ENCODE peak calls at places on chromosome 21, in six cellular contexts. V is cerebellar cortex, Y is RWPE1, C is NCI-H1092, S is HS-5, U is anterior cingulate cortex. I is an unnamed sample.

GRCh38 chr21:41507521-41508414 is at the start of gene TMPRSS2:
- DNase-seq in S (no peak), C (no peak), V (no peak), Y (no peak), U (no peak), I (no peak)

GRCh38 chr21:34890724-34891609 is 158.1 kb downstream of the RUNX1 start:
- DNase-seq in S (no peak), V (no peak), Y (no peak), U (no peak), C (no peak), I (no peak)

GRCh38 chr21:26453258-26453657 is 119.8 kb downstream of the CYYR1 start:
- DNase-seq in U (no peak), C (no peak), Y (no peak), S (no peak), V (no peak), I (no peak)

GRCh38 chr21:36695283-36695634 is 3.7 kb upstream of the SIM2 start:
- DNase-seq in V (no peak), Y (no peak), U (no peak), S (no peak), C (no peak), I (no peak)

GRCh38 chr21:45347048-45347711 is 57.8 kb upstream of the COL18A1 start:
- DNase-seq in U (no peak), Y (no peak), C (no peak), S (no peak), V (no peak), I (no peak)

GRCh38 chr21:38985423-38986378 is 180.0 kb downstream of the ETS2 start:
- DNase-seq in Y (peak), V (no peak), U (no peak), C (peak), S (peak), I (peak)

GRCh38 chr21:45250914-45251634 is 36.6 kb downstream of the POFUT2 start:
- DNase-seq in V (no peak), S (no peak), U (no peak), C (no peak), Y (no peak), I (no peak)

GRCh38 chr21:38263493-38263892 is 6.7 kb downstream of the KCNJ15 start:
- DNase-seq in S (no peak), Y (no peak), U (no peak), C (no peak), V (no peak), I (no peak)

GRCh38 chr21:45364464-45365185 is 40.3 kb upstream of the COL18A1 start:
- DNase-seq in V (no peak), Y (no peak), U (no peak), S (no peak), C (no peak), I (no peak)

GRCh38 chr21:41428847-41429246 is 2.8 kb downstream of the MX1 start:
- DNase-seq in Y (no peak), C (no peak), U (no peak), V (no peak), S (no peak), I (no peak)

GRCh38 chr21:33752260-33752659 is 110.0 kb downstream of the ITSN1 start:
- DNase-seq in Y (no peak), C (no peak), V (no peak), U (no peak), S (no peak), I (no peak)

GRCh38 chr21:34223376-34223775 is 140.4 kb upstream of the KCNE2 start:
- DNase-seq in U (no peak), S (no peak), C (no peak), V (no peak), Y (no peak), I (no peak)

GRCh38 chr21:37060296-37060695 is 12.6 kb downstream of the PIGP start:
- DNase-seq in V (no peak), S (peak), U (no peak), C (peak), Y (peak), I (peak)

GRCh38 chr21:34074283-34075098 is 1.1 kb downstream of the MRPS6 start:
- DNase-seq in C (no peak), S (no peak), U (no peak), V (peak), Y (peak), I (no peak)

GRCh38 chr21:32624726-32625125 is 12.5 kb upstream of the CFAP298 start:
- DNase-seq in V (no peak), S (peak), U (no peak), C (no peak), Y (peak), I (no peak)

GRCh38 chr21:41241341-41241740 is 73.4 kb downstream of the BACE2 start:
- DNase-seq in Y (no peak), S (no peak), C (no peak), V (no peak), U (peak), I (no peak)

GRCh38 chr21:31132574-31133242 is 94.4 kb upstream of the KRTAP19-8 start:
- DNase-seq in C (no peak), V (no peak), S (no peak), Y (no peak), U (no peak), I (no peak)

GRCh38 chr21:40556442-40556968 is 290.5 kb downstream of the DSCAM start:
- DNase-seq in V (no peak), Y (no peak), U (no peak), S (no peak), C (no peak), I (no peak)

GRCh38 chr21:31670065-31670464 is 10.6 kb downstream of the SOD1 start:
- DNase-seq in V (no peak), Y (no peak), U (no peak), S (no peak), C (no peak), I (no peak)

GRCh38 chr21:45078877-45079281 is 4.5 kb downstream of the ADARB1 start:
- DNase-seq in V (no peak), U (no peak), Y (no peak), S (peak), C (no peak), I (peak)

GRCh38 chr21:42190492-42190875 is 28.5 kb upstream of the ABCG1 start:
- DNase-seq in U (peak), C (no peak), V (no peak), S (no peak), Y (no peak), I (no peak)

GRCh38 chr21:26840912-26841311 is 4.3 kb downstream of the ADAMTS1 start:
- DNase-seq in S (no peak), Y (no peak), V (no peak), U (no peak), C (no peak), I (peak)

GRCh38 chr21:43208561-43209332 is 39.9 kb downstream of the CRYAA start:
- DNase-seq in U (no peak), V (no peak), Y (no peak), C (no peak), S (no peak), I (no peak)

GRCh38 chr21:42887321-42887720 is 5.8 kb upstream of the NDUFV3 start:
- DNase-seq in S (no peak), U (no peak), V (no peak), C (no peak), Y (no peak), I (no peak)

GRCh38 chr21:41979751-41980369 is 26.0 kb upstream of the C2CD2 start:
- DNase-seq in Y (no peak), S (no peak), V (no peak), C (no peak), U (no peak), I (no peak)

GRCh38 chr21:43268086-43268803 is 99.4 kb downstream of the CRYAA start:
- DNase-seq in Y (no peak), C (no peak), V (no peak), U (no peak), S (no peak), I (no peak)

GRCh38 chr21:25515484-25516405 is 91.5 kb downstream of the MRPL39 start:
- DNase-seq in U (no peak), S (no peak), V (no peak), Y (no peak), C (no peak), I (no peak)

GRCh38 chr21:16305686-16306085 is 575.9 kb downstream of the USP25 start:
- DNase-seq in U (no peak), V (peak), Y (no peak), C (peak), S (no peak), I (no peak)

I was measured in GM04503.